ENCODE peak calls at places on chromosome 19, in eight cellular contexts. A, M, S, I, G, E, C and K are unnamed samples.

GRCh38 chr19:48588670-48589399 is 17.7 kb upstream of the SPACA4 start:
- DNase-seq in A (peak), M (peak), S (peak), I (peak), G (peak), E (peak), C (peak), K (peak)

GRCh38 chr19:35135389-35135909 is 590 bp upstream of the LGI4 start:
- DNase-seq in A (peak), M (peak), S (no peak), I (peak), G (peak), E (no peak), C (peak), K (peak)

GRCh38 chr19:3515891-3516422 is 9.8 kb downstream of the FZR1 start:
- DNase-seq in A (no peak), M (no peak), S (no peak), I (no peak), G (no peak), E (no peak), C (no peak), K (no peak)

GRCh38 chr19:55345818-55346724 is 6.4 kb downstream of the KMT5C start:
- DNase-seq in A (no peak), M (no peak), S (no peak), I (no peak), G (no peak), E (no peak), C (no peak), K (no peak)

GRCh38 chr19:46972301-46972700 is 47.3 kb upstream of the NPAS1 start:
- DNase-seq in A (no peak), M (no peak), S (no peak), I (no peak), G (no peak), E (no peak), C (no peak), K (no peak)

GRCh38 chr19:49272204-49272603 is 52.8 kb downstream of the SLC6A16 start:
- DNase-seq in A (no peak), M (no peak), S (peak), I (no peak), G (no peak), E (no peak), C (no peak), K (no peak)

GRCh38 chr19:44741841-44742352 is 6.6 kb upstream of the BCL3 start:
- DNase-seq in A (peak), M (no peak), S (peak), I (no peak), G (no peak), E (peak), C (no peak), K (peak)

GRCh38 chr19:55391702-55392615 is 6.2 kb downstream of the RPL28 start:
- DNase-seq in A (no peak), M (no peak), S (no peak), I (no peak), G (no peak), E (no peak), C (no peak), K (no peak)